ENCODE peak calls at places on chromosome 15, in four cellular contexts. One of them, this sample, is unnamed.
A peak's percentile ranks its signal among the peaks of the same experiment; 100 is the strongest.

GRCh38 chr15:87477759-87478687 is 778.5 kb downstream of the NTRK3 start:
- DNase-seq in NB4: peak; percentile 18
- DNase-seq in NCI-H2081: no peak
- DNase-seq in NCI-H510A treated with DMSO at 0.1 percent for 48 hours: peak; percentile 76
- DNase-seq in this sample: peak; percentile 35

GRCh38 chr15:38253448-38253847 is 812 bp downstream of the SPRED1 start:
- DNase-seq in NCI-H2081: no peak
- DNase-seq in NCI-H510A treated with DMSO at 0.1 percent for 48 hours: peak; percentile 3
- DNase-seq in NB4: peak; percentile 69
- DNase-seq in this sample: no peak

GRCh38 chr15:39242345-39242744 is 338.5 kb upstream of the THBS1 start:
- DNase-seq in NCI-H2081: no peak
- DNase-seq in NCI-H510A treated with DMSO at 0.1 percent for 48 hours: no peak
- DNase-seq in NB4: no peak
- DNase-seq in this sample: no peak

GRCh38 chr15:25171111-25171811 is 216.5 kb downstream of the SNRPN start:
- DNase-seq in NCI-H2081: no peak
- DNase-seq in NCI-H510A treated with DMSO at 0.1 percent for 48 hours: no peak
- DNase-seq in NB4: no peak
- DNase-seq in this sample: no peak

GRCh38 chr15:72809329-72809728 is 25.8 kb upstream of the ADPGK start:
- DNase-seq in NCI-H2081: no peak
- DNase-seq in NCI-H510A treated with DMSO at 0.1 percent for 48 hours: no peak
- DNase-seq in NB4: no peak
- DNase-seq in this sample: no peak

GRCh38 chr15:90225504-90226234 is 8.1 kb downstream of the CIB1 start:
- DNase-seq in NCI-H2081: peak; percentile 72
- DNase-seq in NCI-H510A treated with DMSO at 0.1 percent for 48 hours: peak; percentile 69
- DNase-seq in NB4: no peak
- DNase-seq in this sample: no peak

GRCh38 chr15:43777293-43777819 is 590 bp upstream of the ELL3 start:
- DNase-seq in NCI-H510A treated with DMSO at 0.1 percent for 48 hours: peak; percentile 85
- DNase-seq in NB4: peak; percentile 86
- DNase-seq in NCI-H2081: peak; percentile 85
- DNase-seq in this sample: no peak

GRCh38 chr15:49212897-49213296 is 42.9 kb downstream of the GALK2 start:
- DNase-seq in NCI-H2081: no peak
- DNase-seq in NB4: no peak
- DNase-seq in NCI-H510A treated with DMSO at 0.1 percent for 48 hours: no peak
- DNase-seq in this sample: no peak

GRCh38 chr15:68055224-68055705 is 1.1 kb downstream of the PIAS1 start:
- DNase-seq in NCI-H510A treated with DMSO at 0.1 percent for 48 hours: no peak
- DNase-seq in NCI-H2081: peak; percentile 12
- DNase-seq in NB4: peak; percentile 60
- DNase-seq in this sample: no peak

GRCh38 chr15:50077655-50078054 is 41.4 kb downstream of the ATP8B4 start:
- DNase-seq in NCI-H2081: no peak
- DNase-seq in NCI-H510A treated with DMSO at 0.1 percent for 48 hours: no peak
- DNase-seq in NB4: no peak
- DNase-seq in this sample: no peak

GRCh38 chr15:83310521-83311456 is 26.3 kb upstream of the BNC1 start:
- DNase-seq in NCI-H510A treated with DMSO at 0.1 percent for 48 hours: no peak
- DNase-seq in NCI-H2081: no peak
- DNase-seq in NB4: no peak
- DNase-seq in this sample: no peak

GRCh38 chr15:92900712-92901052 is 558 bp downstream of the CHD2 start:
- DNase-seq in NB4: peak; percentile 15
- DNase-seq in NCI-H2081: no peak
- DNase-seq in NCI-H510A treated with DMSO at 0.1 percent for 48 hours: no peak
- DNase-seq in this sample: no peak

GRCh38 chr15:34621675-34622074 is 38.2 kb upstream of the GOLGA8B start:
- DNase-seq in NCI-H510A treated with DMSO at 0.1 percent for 48 hours: no peak
- DNase-seq in NB4: no peak
- DNase-seq in NCI-H2081: no peak
- DNase-seq in this sample: no peak

GRCh38 chr15:43329222-43329959 is 982 bp downstream of the LCMT2 start:
- DNase-seq in NCI-H2081: peak; percentile 20
- DNase-seq in NB4: peak; percentile 4
- DNase-seq in NCI-H510A treated with DMSO at 0.1 percent for 48 hours: no peak
- DNase-seq in this sample: peak; percentile 15

GRCh38 chr15:67834593-67835348 is 5.1 kb downstream of the RNU6-1 start:
- DNase-seq in NCI-H510A treated with DMSO at 0.1 percent for 48 hours: no peak
- DNase-seq in NCI-H2081: no peak
- DNase-seq in NB4: no peak
- DNase-seq in this sample: no peak

GRCh38 chr15:89971592-89971997 is 29.5 kb upstream of the ZNF710 start:
- DNase-seq in NCI-H510A treated with DMSO at 0.1 percent for 48 hours: peak; percentile 26
- DNase-seq in NCI-H2081: peak; percentile 37
- DNase-seq in NB4: peak; percentile 71
- DNase-seq in this sample: peak; percentile 10

GRCh38 chr15:46316024-46316423 is 681.2 kb downstream of the SQOR start:
- DNase-seq in NB4: no peak
- DNase-seq in NCI-H2081: no peak
- DNase-seq in NCI-H510A treated with DMSO at 0.1 percent for 48 hours: no peak
- DNase-seq in this sample: no peak